ENCODE peak calls at places on chromosomes 16 and 17, in ten cellular contexts. One of them, this sample, is unnamed.

GRCh38 chr17:282000-282911 is 70.4 kb downstream of the RPH3AL start:
- DNase-seq in left lung: peak
- DNase-seq in activated CD8-positive, alpha-beta memory T cell treated with anti-CD3 and anti-CD28 coated beads for 48 hours: no peak
- DNase-seq in uterus: peak
- DNase-seq in MCF 10A: no peak
- DNase-seq in left ventricle myocardium inferior: no peak
- DNase-seq in Caco-2: peak
- DNase-seq in CD8-positive, alpha-beta T cell: no peak
- DNase-seq in foreskin fibroblast: peak
- DNase-seq in AG09309: no peak
- DNase-seq in this sample: peak

GRCh38 chr16:89123001-89123830 is 29.6 kb downstream of the ACSF3 start:
- DNase-seq in AG09309: no peak
- DNase-seq in MCF 10A: no peak
- DNase-seq in CD8-positive, alpha-beta T cell: no peak
- DNase-seq in left lung: peak
- DNase-seq in Caco-2: no peak
- DNase-seq in uterus: no peak
- DNase-seq in foreskin fibroblast: no peak
- DNase-seq in activated CD8-positive, alpha-beta memory T cell treated with anti-CD3 and anti-CD28 coated beads for 48 hours: no peak
- DNase-seq in left ventricle myocardium inferior: peak
- DNase-seq in this sample: no peak

GRCh38 chr17:13777003-13777402 is 175.3 kb upstream of the HS3ST3A1 start:
- DNase-seq in MCF 10A: peak
- DNase-seq in left ventricle myocardium inferior: no peak
- DNase-seq in AG09309: no peak
- DNase-seq in CD8-positive, alpha-beta T cell: no peak
- DNase-seq in foreskin fibroblast: peak
- DNase-seq in activated CD8-positive, alpha-beta memory T cell treated with anti-CD3 and anti-CD28 coated beads for 48 hours: no peak
- DNase-seq in uterus: no peak
- DNase-seq in left lung: no peak
- DNase-seq in Caco-2: no peak
- DNase-seq in this sample: no peak

GRCh38 chr17:45311406-45311761 is 5.4 kb downstream of the MAP3K14 start:
- DNase-seq in left ventricle myocardium inferior: no peak
- DNase-seq in MCF 10A: no peak
- DNase-seq in foreskin fibroblast: no peak
- DNase-seq in activated CD8-positive, alpha-beta memory T cell treated with anti-CD3 and anti-CD28 coated beads for 48 hours: no peak
- DNase-seq in Caco-2: no peak
- DNase-seq in left lung: no peak
- DNase-seq in CD8-positive, alpha-beta T cell: no peak
- DNase-seq in AG09309: no peak
- DNase-seq in uterus: no peak
- DNase-seq in this sample: no peak

GRCh38 chr16:84967828-84968227 is 43.5 kb downstream of the ZDHHC7 start:
- DNase-seq in AG09309: no peak
- DNase-seq in uterus: peak
- DNase-seq in activated CD8-positive, alpha-beta memory T cell treated with anti-CD3 and anti-CD28 coated beads for 48 hours: no peak
- DNase-seq in left ventricle myocardium inferior: no peak
- DNase-seq in foreskin fibroblast: no peak
- DNase-seq in Caco-2: no peak
- DNase-seq in CD8-positive, alpha-beta T cell: no peak
- DNase-seq in left lung: no peak
- DNase-seq in MCF 10A: no peak
- DNase-seq in this sample: no peak

GRCh38 chr16:89873109-89873821 is at the start of gene TCF25:
- DNase-seq in CD8-positive, alpha-beta T cell: peak
- DNase-seq in activated CD8-positive, alpha-beta memory T cell treated with anti-CD3 and anti-CD28 coated beads for 48 hours: peak
- DNase-seq in left lung: peak
- DNase-seq in foreskin fibroblast: peak
- DNase-seq in MCF 10A: peak
- DNase-seq in left ventricle myocardium inferior: peak
- DNase-seq in Caco-2: peak
- DNase-seq in AG09309: peak
- DNase-seq in uterus: peak
- DNase-seq in this sample: peak

GRCh38 chr17:17836818-17837379 is at the start of gene SREBF1:
- DNase-seq in CD8-positive, alpha-beta T cell: peak
- DNase-seq in Caco-2: peak
- DNase-seq in MCF 10A: peak
- DNase-seq in uterus: peak
- DNase-seq in left ventricle myocardium inferior: peak
- DNase-seq in foreskin fibroblast: peak
- DNase-seq in activated CD8-positive, alpha-beta memory T cell treated with anti-CD3 and anti-CD28 coated beads for 48 hours: peak
- DNase-seq in left lung: peak
- DNase-seq in AG09309: no peak
- DNase-seq in this sample: peak

GRCh38 chr16:84718-85452 is 6.9 kb downstream of the MPG start:
- DNase-seq in Caco-2: no peak
- DNase-seq in AG09309: peak
- DNase-seq in foreskin fibroblast: peak
- DNase-seq in MCF 10A: peak
- DNase-seq in activated CD8-positive, alpha-beta memory T cell treated with anti-CD3 and anti-CD28 coated beads for 48 hours: peak
- DNase-seq in CD8-positive, alpha-beta T cell: peak
- DNase-seq in left lung: no peak
- DNase-seq in left ventricle myocardium inferior: peak
- DNase-seq in uterus: peak
- DNase-seq in this sample: no peak

GRCh38 chr16:70684146-70685060 is 1.4 kb downstream of the MTSS2 start:
- DNase-seq in MCF 10A: no peak
- DNase-seq in foreskin fibroblast: no peak
- DNase-seq in AG09309: no peak
- DNase-seq in Caco-2: no peak
- DNase-seq in left ventricle myocardium inferior: no peak
- DNase-seq in left lung: peak
- DNase-seq in uterus: no peak
- DNase-seq in CD8-positive, alpha-beta T cell: no peak
- DNase-seq in activated CD8-positive, alpha-beta memory T cell treated with anti-CD3 and anti-CD28 coated beads for 48 hours: no peak
- DNase-seq in this sample: no peak

GRCh38 chr17:81400154-81400938 is 5.1 kb downstream of the BAHCC1 start:
- DNase-seq in uterus: no peak
- DNase-seq in activated CD8-positive, alpha-beta memory T cell treated with anti-CD3 and anti-CD28 coated beads for 48 hours: no peak
- DNase-seq in left lung: no peak
- DNase-seq in foreskin fibroblast: peak
- DNase-seq in left ventricle myocardium inferior: peak
- DNase-seq in Caco-2: no peak
- DNase-seq in MCF 10A: peak
- DNase-seq in CD8-positive, alpha-beta T cell: no peak
- DNase-seq in AG09309: no peak
- DNase-seq in this sample: peak

GRCh38 chr16:78976212-78976611 is 624.3 kb downstream of the MAF start:
- DNase-seq in activated CD8-positive, alpha-beta memory T cell treated with anti-CD3 and anti-CD28 coated beads for 48 hours: no peak
- DNase-seq in uterus: no peak
- DNase-seq in left lung: no peak
- DNase-seq in Caco-2: no peak
- DNase-seq in AG09309: no peak
- DNase-seq in MCF 10A: no peak
- DNase-seq in CD8-positive, alpha-beta T cell: no peak
- DNase-seq in left ventricle myocardium inferior: no peak
- DNase-seq in foreskin fibroblast: no peak
- DNase-seq in this sample: no peak

GRCh38 chr16:80433617-80434016 is 107.2 kb upstream of the DYNLRB2 start:
- DNase-seq in uterus: no peak
- DNase-seq in MCF 10A: peak
- DNase-seq in Caco-2: no peak
- DNase-seq in AG09309: no peak
- DNase-seq in activated CD8-positive, alpha-beta memory T cell treated with anti-CD3 and anti-CD28 coated beads for 48 hours: no peak
- DNase-seq in left lung: no peak
- DNase-seq in CD8-positive, alpha-beta T cell: no peak
- DNase-seq in foreskin fibroblast: no peak
- DNase-seq in left ventricle myocardium inferior: no peak
- DNase-seq in this sample: no peak

GRCh38 chr17:16599537-16599936 is 30.5 kb upstream of the ZNF287 start:
- DNase-seq in foreskin fibroblast: no peak
- DNase-seq in AG09309: no peak
- DNase-seq in left lung: no peak
- DNase-seq in activated CD8-positive, alpha-beta memory T cell treated with anti-CD3 and anti-CD28 coated beads for 48 hours: no peak
- DNase-seq in CD8-positive, alpha-beta T cell: no peak
- DNase-seq in left ventricle myocardium inferior: no peak
- DNase-seq in uterus: no peak
- DNase-seq in MCF 10A: no peak
- DNase-seq in Caco-2: no peak
- DNase-seq in this sample: no peak

GRCh38 chr16:1651509-1652342 is 26.4 kb upstream of the JPT2 start:
- DNase-seq in MCF 10A: no peak
- DNase-seq in foreskin fibroblast: no peak
- DNase-seq in left lung: no peak
- DNase-seq in left ventricle myocardium inferior: no peak
- DNase-seq in activated CD8-positive, alpha-beta memory T cell treated with anti-CD3 and anti-CD28 coated beads for 48 hours: no peak
- DNase-seq in AG09309: no peak
- DNase-seq in CD8-positive, alpha-beta T cell: no peak
- DNase-seq in uterus: no peak
- DNase-seq in Caco-2: no peak
- DNase-seq in this sample: no peak

GRCh38 chr16:69193860-69194259 is 6.9 kb downstream of the SNTB2 start:
- DNase-seq in left ventricle myocardium inferior: no peak
- DNase-seq in activated CD8-positive, alpha-beta memory T cell treated with anti-CD3 and anti-CD28 coated beads for 48 hours: no peak
- DNase-seq in AG09309: no peak
- DNase-seq in foreskin fibroblast: peak
- DNase-seq in Caco-2: no peak
- DNase-seq in left lung: no peak
- DNase-seq in uterus: no peak
- DNase-seq in CD8-positive, alpha-beta T cell: no peak
- DNase-seq in MCF 10A: no peak
- DNase-seq in this sample: no peak

GRCh38 chr16:88977845-88978607 is 1.0 kb upstream of the CBFA2T3 start:
- DNase-seq in Caco-2: no peak
- DNase-seq in uterus: no peak
- DNase-seq in AG09309: no peak
- DNase-seq in left ventricle myocardium inferior: no peak
- DNase-seq in foreskin fibroblast: no peak
- DNase-seq in activated CD8-positive, alpha-beta memory T cell treated with anti-CD3 and anti-CD28 coated beads for 48 hours: no peak
- DNase-seq in left lung: peak
- DNase-seq in MCF 10A: no peak
- DNase-seq in CD8-positive, alpha-beta T cell: no peak
- DNase-seq in this sample: no peak

GRCh38 chr16:88781140-88782077 is 3.6 kb downstream of the PIEZO1 start:
- DNase-seq in left lung: peak
- DNase-seq in foreskin fibroblast: no peak
- DNase-seq in MCF 10A: no peak
- DNase-seq in AG09309: no peak
- DNase-seq in CD8-positive, alpha-beta T cell: peak
- DNase-seq in uterus: no peak
- DNase-seq in Caco-2: no peak
- DNase-seq in activated CD8-positive, alpha-beta memory T cell treated with anti-CD3 and anti-CD28 coated beads for 48 hours: no peak
- DNase-seq in left ventricle myocardium inferior: no peak
- DNase-seq in this sample: no peak

GRCh38 chr17:17729620-17730249 is 48.5 kb downstream of the RAI1 start:
- DNase-seq in uterus: no peak
- DNase-seq in CD8-positive, alpha-beta T cell: peak
- DNase-seq in AG09309: no peak
- DNase-seq in left lung: no peak
- DNase-seq in left ventricle myocardium inferior: no peak
- DNase-seq in foreskin fibroblast: no peak
- DNase-seq in Caco-2: peak
- DNase-seq in MCF 10A: peak
- DNase-seq in activated CD8-positive, alpha-beta memory T cell treated with anti-CD3 and anti-CD28 coated beads for 48 hours: no peak
- DNase-seq in this sample: peak

GRCh38 chr17:76270770-76271668 is 5.9 kb downstream of the UBALD2 start:
- DNase-seq in foreskin fibroblast: peak
- DNase-seq in AG09309: no peak
- DNase-seq in CD8-positive, alpha-beta T cell: no peak
- DNase-seq in left ventricle myocardium inferior: no peak
- DNase-seq in MCF 10A: no peak
- DNase-seq in activated CD8-positive, alpha-beta memory T cell treated with anti-CD3 and anti-CD28 coated beads for 48 hours: no peak
- DNase-seq in uterus: no peak
- DNase-seq in Caco-2: no peak
- DNase-seq in left lung: no peak
- DNase-seq in this sample: peak

GRCh38 chr16:23410176-23410575 is 42.8 kb downstream of the COG7 start:
- DNase-seq in uterus: no peak
- DNase-seq in left ventricle myocardium inferior: no peak
- DNase-seq in CD8-positive, alpha-beta T cell: no peak
- DNase-seq in AG09309: no peak
- DNase-seq in activated CD8-positive, alpha-beta memory T cell treated with anti-CD3 and anti-CD28 coated beads for 48 hours: no peak
- DNase-seq in MCF 10A: no peak
- DNase-seq in foreskin fibroblast: peak
- DNase-seq in Caco-2: no peak
- DNase-seq in left lung: no peak
- DNase-seq in this sample: no peak

GRCh38 chr16:65120811-65121721 is 797 bp downstream of the CDH11 start:
- DNase-seq in AG09309: no peak
- DNase-seq in MCF 10A: no peak
- DNase-seq in Caco-2: no peak
- DNase-seq in foreskin fibroblast: peak
- DNase-seq in CD8-positive, alpha-beta T cell: no peak
- DNase-seq in uterus: peak
- DNase-seq in left lung: peak
- DNase-seq in left ventricle myocardium inferior: peak
- DNase-seq in activated CD8-positive, alpha-beta memory T cell treated with anti-CD3 and anti-CD28 coated beads for 48 hours: no peak
- DNase-seq in this sample: no peak

GRCh38 chr16:1757714-1758461 is 13.5 kb downstream of the NME3 start:
- DNase-seq in uterus: no peak
- DNase-seq in MCF 10A: no peak
- DNase-seq in AG09309: no peak
- DNase-seq in foreskin fibroblast: no peak
- DNase-seq in left ventricle myocardium inferior: no peak
- DNase-seq in activated CD8-positive, alpha-beta memory T cell treated with anti-CD3 and anti-CD28 coated beads for 48 hours: no peak
- DNase-seq in CD8-positive, alpha-beta T cell: no peak
- DNase-seq in left lung: peak
- DNase-seq in Caco-2: no peak
- DNase-seq in this sample: no peak

GRCh38 chr17:82019905-82020873 is 2.5 kb downstream of the CENPX start:
- DNase-seq in uterus: no peak
- DNase-seq in activated CD8-positive, alpha-beta memory T cell treated with anti-CD3 and anti-CD28 coated beads for 48 hours: no peak
- DNase-seq in AG09309: no peak
- DNase-seq in left ventricle myocardium inferior: peak
- DNase-seq in left lung: peak
- DNase-seq in CD8-positive, alpha-beta T cell: peak
- DNase-seq in MCF 10A: peak
- DNase-seq in foreskin fibroblast: peak
- DNase-seq in Caco-2: peak
- DNase-seq in this sample: peak

GRCh38 chr17:48144976-48145798 is 37.6 kb downstream of the SNX11 start:
- DNase-seq in MCF 10A: no peak
- DNase-seq in AG09309: no peak
- DNase-seq in left ventricle myocardium inferior: no peak
- DNase-seq in Caco-2: peak
- DNase-seq in uterus: no peak
- DNase-seq in foreskin fibroblast: no peak
- DNase-seq in activated CD8-positive, alpha-beta memory T cell treated with anti-CD3 and anti-CD28 coated beads for 48 hours: no peak
- DNase-seq in CD8-positive, alpha-beta T cell: no peak
- DNase-seq in left lung: no peak
- DNase-seq in this sample: no peak

GRCh38 chr16:71807905-71808592 is 585 bp downstream of the AP1G1 start:
- DNase-seq in uterus: no peak
- DNase-seq in Caco-2: peak
- DNase-seq in activated CD8-positive, alpha-beta memory T cell treated with anti-CD3 and anti-CD28 coated beads for 48 hours: peak
- DNase-seq in AG09309: no peak
- DNase-seq in CD8-positive, alpha-beta T cell: no peak
- DNase-seq in left lung: no peak
- DNase-seq in foreskin fibroblast: peak
- DNase-seq in left ventricle myocardium inferior: peak
- DNase-seq in MCF 10A: peak
- DNase-seq in this sample: no peak

GRCh38 chr17:76969598-76970172 is 101.5 kb downstream of the MGAT5B start:
- DNase-seq in left lung: no peak
- DNase-seq in foreskin fibroblast: no peak
- DNase-seq in left ventricle myocardium inferior: no peak
- DNase-seq in uterus: no peak
- DNase-seq in activated CD8-positive, alpha-beta memory T cell treated with anti-CD3 and anti-CD28 coated beads for 48 hours: no peak
- DNase-seq in Caco-2: no peak
- DNase-seq in CD8-positive, alpha-beta T cell: no peak
- DNase-seq in MCF 10A: no peak
- DNase-seq in AG09309: no peak
- DNase-seq in this sample: no peak

GRCh38 chr16:85231959-85232358 is 119.7 kb upstream of the CIBAR2 start:
- DNase-seq in left lung: no peak
- DNase-seq in uterus: peak
- DNase-seq in MCF 10A: no peak
- DNase-seq in CD8-positive, alpha-beta T cell: no peak
- DNase-seq in activated CD8-positive, alpha-beta memory T cell treated with anti-CD3 and anti-CD28 coated beads for 48 hours: no peak
- DNase-seq in AG09309: no peak
- DNase-seq in foreskin fibroblast: peak
- DNase-seq in Caco-2: no peak
- DNase-seq in left ventricle myocardium inferior: peak
- DNase-seq in this sample: no peak

This sample was measured in HuH-7.5.